ENCODE peak calls at places on chromosomes 3 and 15, in four cellular contexts. O is IMR-90, S is H9, G is cardiac muscle cell. L is an unnamed sample.

GRCh38 chr15:62068787-62069170 is 2.0 kb downstream of the C2CD4A start:
- DNase-seq in O (no peak), S (no peak), G (no peak), L (no peak)

GRCh38 chr3:160667452-160667851 is 9.5 kb upstream of the ARL14 start:
- DNase-seq in O (peak; percentile 81), S (no peak), G (no peak), L (no peak)

GRCh38 chr3:65732060-65732933 is 306.4 kb downstream of the MAGI1 start:
- DNase-seq in O (peak; percentile 80), S (no peak), G (peak; percentile 81), L (peak; percentile 93)

GRCh38 chr3:49609815-49610214 is 55.5 kb downstream of the BSN start:
- DNase-seq in O (no peak), S (no peak), G (no peak), L (no peak)

GRCh38 chr3:138078901-138079344 is 36.5 kb downstream of the DZIP1L start:
- DNase-seq in O (peak; percentile 99), S (no peak), G (no peak), L (no peak)

GRCh38 chr15:44243829-44244228 is 44.7 kb upstream of the GOLM2 start:
- DNase-seq in O (no peak), S (no peak), G (no peak), L (peak; percentile 40)

GRCh38 chr3:70225146-70225545 is 87.3 kb downstream of the MDFIC2 start:
- DNase-seq in O (no peak), S (no peak), G (no peak), L (no peak)

GRCh38 chr3:129648331-129648730 is 41.9 kb upstream of the PLXND1 start:
- DNase-seq in O (no peak), S (no peak), G (no peak), L (no peak)

GRCh38 chr3:32216172-32216783 is 22.2 kb upstream of the CMTM8 start:
- DNase-seq in O (no peak), S (no peak), G (no peak), L (no peak)

GRCh38 chr3:37852097-37852496 is 9.6 kb upstream of the CTDSPL start:
- DNase-seq in O (peak; percentile 67), S (no peak), G (no peak), L (no peak)

GRCh38 chr15:58066042-58066867 is 744 bp upstream of the ALDH1A2 start:
- DNase-seq in O (peak; percentile 4), S (peak; percentile 78), G (peak; percentile 82), L (peak; percentile 81)

GRCh38 chr3:67920311-67920710 is 265.9 kb upstream of the SUCLG2 start:
- DNase-seq in O (no peak), S (no peak), G (no peak), L (no peak)

GRCh38 chr3:23601020-23601822 is 204.5 kb upstream of the UBE2E1 start:
- DNase-seq in O (peak; percentile 35), S (no peak), G (no peak), L (peak; percentile 16)

GRCh38 chr15:52511084-52511483 is 17.6 kb downstream of the MYO5A start:
- DNase-seq in O (no peak), S (no peak), G (no peak), L (no peak)

GRCh38 chr3:132268956-132269355 is 48.3 kb upstream of the ACP3 start:
- DNase-seq in O (peak; percentile 35), S (peak; percentile 69), G (no peak), L (peak; percentile 84)

GRCh38 chr15:66905954-66906353 is 159.4 kb upstream of the SMAD3 start:
- DNase-seq in O (no peak), S (peak; percentile 33), G (no peak), L (peak; percentile 57)

GRCh38 chr15:57165992-57166391 is 210.3 kb upstream of the CGNL1 start:
- DNase-seq in O (peak; percentile 59), S (no peak), G (no peak), L (no peak)

GRCh38 chr3:146446026-146446425 is 23.3 kb downstream of the PLSCR2 start:
- DNase-seq in O (no peak), S (no peak), G (no peak), L (no peak)

GRCh38 chr3:284316-284715 is 87.8 kb downstream of the CHL1 start:
- DNase-seq in O (no peak), S (no peak), G (no peak), L (no peak)

GRCh38 chr3:195929452-195929851 is 21.1 kb upstream of the TNK2 start:
- DNase-seq in O (no peak), S (no peak), G (no peak), L (peak; percentile 42)

GRCh38 chr15:73727330-73728018 is 25.7 kb downstream of the INSYN1 start:
- DNase-seq in O (peak; percentile 90), S (no peak), G (peak; percentile 33), L (no peak)

GRCh38 chr3:66450389-66451022 is 50.3 kb downstream of the LRIG1 start:
- DNase-seq in O (peak; percentile 76), S (no peak), G (no peak), L (no peak)

GRCh38 chr15:31457631-31458526 is 131.2 kb downstream of the KLF13 start:
- DNase-seq in O (peak; percentile 44), S (peak; percentile 29), G (no peak), L (no peak)

GRCh38 chr15:67590191-67590590 is 47.7 kb downstream of the MAP2K5 start:
- DNase-seq in O (no peak), S (no peak), G (no peak), L (no peak)

GRCh38 chr15:101445562-101446526 is 43.7 kb downstream of the PCSK6 start:
- DNase-seq in O (peak; percentile 21), S (no peak), G (no peak), L (no peak)

GRCh38 chr3:159112724-159113123 is 310.9 kb downstream of the MFSD1 start:
- DNase-seq in O (no peak), S (no peak), G (no peak), L (peak; percentile 6)

GRCh38 chr3:71304261-71304646 is 279.3 kb downstream of the FOXP1 start:
- DNase-seq in O (no peak), S (no peak), G (no peak), L (peak; percentile 35)
- H3K27ac ChIP-seq in O (peak overlapping the region; percentile 10), S (no peak overlapping the region), G (peak overlapping the region; percentile 96), L (no peak overlapping the region)

GRCh38 chr3:116019254-116019763 is 396.0 kb downstream of the GAP43 start:
- DNase-seq in O (no peak), S (no peak), G (no peak), L (no peak)
- H3K27ac ChIP-seq in O (no peak overlapping the region), S (no peak overlapping the region), G (no peak overlapping the region), L (no peak overlapping the region)

DNA sequence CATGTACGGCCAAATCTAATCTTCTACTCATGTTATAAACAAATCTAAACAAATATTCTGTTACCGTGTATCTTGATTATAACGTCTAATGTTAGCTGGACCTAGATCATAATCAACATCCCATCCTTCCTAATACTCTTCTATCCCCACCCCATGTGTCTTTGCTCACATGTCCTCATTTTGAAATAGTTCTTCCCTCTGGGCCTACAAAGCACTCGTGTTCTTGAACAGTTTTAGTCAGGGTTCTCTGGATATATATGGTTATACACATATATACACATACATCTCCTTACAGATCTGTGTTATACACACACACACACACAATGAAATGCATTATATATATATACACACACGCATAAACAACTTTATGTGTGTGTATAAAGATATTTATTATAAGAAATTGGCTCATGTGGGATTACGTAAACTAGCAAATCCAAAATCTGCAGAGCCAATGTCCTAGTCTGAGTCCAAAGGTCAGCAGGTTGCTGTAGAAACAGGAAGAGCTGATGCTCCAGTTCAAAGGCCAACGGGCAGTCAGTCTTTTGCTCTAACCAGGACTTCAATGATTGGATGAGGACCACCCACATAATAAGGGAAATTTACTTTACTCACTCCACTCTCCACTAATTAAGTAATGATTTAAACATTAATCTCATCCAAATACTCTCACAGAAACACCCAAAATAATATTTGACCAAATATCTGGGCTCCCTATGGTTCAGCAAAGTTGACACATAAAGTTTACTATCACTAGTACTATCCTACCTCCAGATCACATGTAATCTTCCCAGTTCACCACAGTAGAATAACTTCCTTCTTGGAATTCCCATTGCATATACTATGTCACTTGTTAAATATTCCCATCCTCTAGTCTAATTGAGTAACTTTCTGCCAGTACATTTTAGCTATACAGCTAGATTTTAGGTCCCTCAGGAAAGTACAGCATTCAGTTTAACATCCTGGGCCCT is 450.0 kb downstream of the ROBO1 start:
- DNase-seq in O (no peak), S (no peak), G (no peak), L (no peak)
- H3K27ac ChIP-seq in O (no peak overlapping the region), S (no peak overlapping the region), G (no peak overlapping the region), L (no peak overlapping the region)

GRCh38 chr3:170975283-170976189 is 51.0 kb downstream of the SLC2A2 start:
- DNase-seq in O (no peak), S (no peak), G (no peak), L (no peak)
- H3K27ac ChIP-seq in O (no peak overlapping the region), S (no peak overlapping the region), G (no peak overlapping the region), L (no peak overlapping the region)

GRCh38 chr3:194138732-194139084 is 2.8 kb downstream of the HES1 start:
- DNase-seq in O (peak; percentile 56), S (no peak), G (no peak), L (no peak)
- H3K27ac ChIP-seq in O (no peak overlapping the region), S (no peak overlapping the region), G (peak overlapping the region; percentile 54), L (peak overlapping the region; percentile 98)

GRCh38 chr15:77421370-77421700 is 647 bp downstream of the HMG20A start:
- DNase-seq in O (peak; percentile 3), S (no peak), G (peak; percentile 19), L (peak; percentile 40)
- H3K27ac ChIP-seq in O (peak overlapping the region; percentile 99), S (no peak overlapping the region), G (peak overlapping the region; percentile 98), L (peak overlapping the region; percentile 93)